ENCODE peak calls at places on chromosomes 7 and 10, in four cellular contexts. K, D, W and R are unnamed samples.

GRCh38 chr7:158579662-158580646 is 7.7 kb downstream of the PTPRN2 start:
- DNase-seq in W (no peak), D (no peak), K (no peak), R (no peak)

GRCh38 chr7:138257459-138258193 is 181.4 kb downstream of the AKR1D1 start:
- DNase-seq in K (no peak), W (no peak), D (peak; percentile 42), R (no peak)

GRCh38 chr10:44462338-44462914 is 77.5 kb upstream of the CXCL12 start:
- DNase-seq in W (peak; percentile 44), D (no peak), K (no peak), R (no peak)

GRCh38 chr10:130226012-130226411 is 89.8 kb downstream of the GLRX3 start:
- DNase-seq in D (no peak), W (no peak), K (no peak), R (no peak)

GRCh38 chr10:1290071-1290471 is 233.9 kb downstream of the WDR37 start:
- DNase-seq in D (no peak), K (no peak), W (no peak), R (no peak)

GRCh38 chr10:102632394-102633062 is 11.8 kb upstream of the TRIM8 start:
- DNase-seq in W (peak; percentile 63), D (no peak), K (peak; percentile 52), R (peak; percentile 31)

GRCh38 chr7:135274495-135275268 is 41.0 kb downstream of the STRA8 start:
- DNase-seq in D (no peak), K (peak; percentile 73), W (peak; percentile 59), R (peak; percentile 46)

GRCh38 chr7:130990178-130990832 is 256.3 kb upstream of the KLF14 start:
- DNase-seq in K (no peak), D (no peak), W (no peak), R (peak; percentile 70)

GRCh38 chr10:122267849-122268737 is 3.0 kb upstream of the BTBD16 start:
- DNase-seq in K (peak; percentile 25), W (no peak), D (peak; percentile 25), R (peak; percentile 71)

GRCh38 chr7:138602456-138602855 is 98.7 kb downstream of the SVOPL start:
- DNase-seq in W (no peak), D (no peak), K (no peak), R (no peak)

GRCh38 chr7:65902306-65902705 is 29.4 kb downstream of the VKORC1L1 start:
- DNase-seq in D (no peak), W (no peak), K (no peak), R (no peak)

GRCh38 chr10:44464503-44464902 is 79.6 kb upstream of the CXCL12 start:
- DNase-seq in W (no peak), D (no peak), K (no peak), R (no peak)

GRCh38 chr7:114414151-114415053 is at the start of gene FOXP2:
- DNase-seq in D (no peak), K (peak; percentile 48), W (no peak), R (no peak)

GRCh38 chr7:85074992-85075391 is 111.9 kb downstream of the SEMA3D start:
- DNase-seq in D (no peak), K (peak; percentile 59), W (no peak), R (no peak)

GRCh38 chr10:94122247-94122646 is 128.5 kb downstream of the PLCE1 start:
- DNase-seq in W (no peak), D (no peak), K (peak; percentile 29), R (no peak)

GRCh38 chr7:44375236-44375699 is 49.9 kb upstream of the CAMK2B start:
- DNase-seq in D (no peak), W (no peak), K (no peak), R (no peak)

GRCh38 chr7:47153076-47153475 is 428.8 kb downstream of the TNS3 start:
- DNase-seq in D (peak; percentile 63), W (no peak), K (peak; percentile 96), R (peak; percentile 44)

GRCh38 chr7:146004805-146005204 is 111.8 kb upstream of the CNTNAP2 start:
- DNase-seq in K (no peak), D (no peak), W (no peak), R (no peak)

GRCh38 chr7:105982388-105982787 is 19.3 kb downstream of the CDHR3 start:
- DNase-seq in W (no peak), K (no peak), D (no peak), R (no peak)

GRCh38 chr7:126411821-126412383 is 840.8 kb downstream of the GRM8 start:
- DNase-seq in K (no peak), D (no peak), W (no peak), R (no peak)

GRCh38 chr7:111012799-111013675 is 77.9 kb upstream of the LRRN3 start:
- DNase-seq in D (no peak), K (no peak), W (no peak), R (no peak)

GRCh38 chr7:27936244-27937102 is 196.5 kb downstream of the TAX1BP1 start:
- DNase-seq in K (peak; percentile 24), W (no peak), D (no peak), R (no peak)

GRCh38 chr10:24448351-24449009 is 239.5 kb downstream of the KIAA1217 start:
- DNase-seq in D (no peak), W (no peak), K (peak; percentile 71), R (no peak)

GRCh38 chr7:133434246-133434865 is 181.5 kb downstream of the EXOC4 start:
- DNase-seq in D (no peak), W (no peak), K (peak; percentile 49), R (no peak)

GRCh38 chr7:34034728-34035127 is 129.4 kb downstream of the BMPER start:
- DNase-seq in D (no peak), W (no peak), K (no peak), R (no peak)

GRCh38 chr10:15542817-15543216 is 171.7 kb upstream of the FAM171A1 start:
- DNase-seq in D (no peak), W (no peak), K (no peak), R (no peak)

GRCh38 chr10:110694263-110694662 is 50.1 kb downstream of the RBM20 start:
- DNase-seq in K (no peak), W (no peak), D (no peak), R (no peak)

GRCh38 chr10:125148021-125148439 is 12.3 kb downstream of the CTBP2 start:
- DNase-seq in W (no peak), D (peak; percentile 58), K (no peak), R (no peak)
- H3K4me3 ChIP-seq in W (no peak overlapping the region), D (no peak overlapping the region), K (no peak overlapping the region), R (no peak overlapping the region)

GRCh38 chr10:103687172-103687571 is 168.2 kb downstream of the SH3PXD2A start:
- DNase-seq in K (no peak), W (no peak), D (no peak), R (no peak)
- H3K4me1 ChIP-seq in K (peaks cover 10% of the 10 kb centered on the region), W (no peaks in the 10 kb centered on the region), D (no peaks in the 10 kb centered on the region), R (peaks cover 25% of the 10 kb centered on the region)

DNA sequence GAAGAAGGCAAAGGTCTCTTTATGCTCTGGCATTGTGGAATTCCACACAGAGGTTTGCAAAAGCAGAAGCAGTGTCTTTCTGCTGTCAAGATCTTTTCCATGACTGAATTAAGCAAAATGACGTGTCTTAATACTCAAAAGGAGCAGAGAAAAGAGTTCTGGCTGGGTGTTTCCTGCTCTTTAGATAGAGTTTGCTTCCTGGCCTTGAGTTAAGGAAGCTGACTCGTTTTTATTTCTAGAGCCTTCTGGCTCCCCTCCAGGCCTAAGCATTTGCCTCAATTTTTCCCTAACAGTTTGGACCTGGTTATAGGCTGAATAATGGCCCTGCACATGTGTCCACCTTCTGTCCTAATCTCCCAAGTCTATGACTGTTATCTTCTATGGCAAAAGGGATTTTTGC is 21.6 kb downstream of the TAS2R41 start:
- DNase-seq in D (no peak), K (peak; percentile 34), W (peak; percentile 47), R (peak; percentile 51)
- H3K4me3 ChIP-seq in D (no peak overlapping the region), K (no peak overlapping the region), W (no peak overlapping the region), R (no peak overlapping the region)

GRCh38 chr7:74656911-74657691 is 417 bp upstream of the GTF2I start:
- DNase-seq in K (peak; percentile 95), W (peak; percentile 99), D (peak; percentile 98), R (peak; percentile 99)

GRCh38 chr7:74655324-74655723 is 2.2 kb upstream of the GTF2I start:
- DNase-seq in K (peak; percentile 38), D (no peak), W (peak; percentile 15), R (no peak)

GRCh38 chr7:74654811-74655210 is 2.7 kb upstream of the GTF2I start:
- DNase-seq in K (no peak), D (no peak), W (peak; percentile 3), R (no peak)

GRCh38 chr7:74656421-74656910 is 1.1 kb upstream of the GTF2I start:
- DNase-seq in K (no peak), W (peak; percentile 65), D (peak; percentile 72), R (peak; percentile 65)

DNA sequence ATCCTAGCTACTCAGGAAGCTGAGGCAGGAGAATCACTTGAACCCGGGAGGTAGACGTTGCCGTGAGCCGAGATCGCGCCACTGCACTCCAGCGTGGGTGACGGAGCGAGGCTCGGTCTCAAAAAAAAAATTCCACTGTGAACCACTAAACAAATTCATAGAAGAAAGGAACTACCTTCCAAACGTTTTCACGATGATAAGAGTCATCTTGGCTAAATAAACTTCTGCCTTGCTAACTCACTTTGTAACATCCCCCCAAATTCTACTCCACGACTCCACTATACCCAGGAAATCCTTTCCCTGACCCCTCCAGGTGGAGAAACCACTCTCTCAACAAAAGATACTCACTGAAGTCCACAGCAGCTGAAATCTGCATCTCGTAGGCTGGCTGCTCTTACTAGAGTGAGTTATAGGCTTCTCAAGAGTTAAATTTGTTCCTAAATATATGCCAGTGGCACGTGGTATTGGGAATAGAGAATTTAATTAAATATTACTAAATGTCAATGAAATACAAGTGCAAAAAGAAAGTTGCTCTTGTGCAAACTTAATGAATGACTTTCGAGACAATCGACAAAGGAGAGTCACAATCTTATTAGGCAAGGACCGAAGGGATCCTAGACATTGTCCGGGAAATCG is 1.6 kb upstream of the GTF2I start:
- DNase-seq in W (peak; percentile 17), K (no peak), D (no peak), R (no peak)
- H3K4me1 ChIP-seq in W (peaks cover 1% of the 10 kb centered on the region), K (peaks cover 18% of the 10 kb centered on the region), D (peaks cover 3% of the 10 kb centered on the region), R (peaks cover 18% of the 10 kb centered on the region)

GRCh38 chr7:151167197-151167911 is at the start of gene GBX1:
- DNase-seq in K (no peak), W (no peak), D (no peak), R (no peak)
- H3K4me3 ChIP-seq in K (peak within 1 kb of the TSS; percentile 23), W (peak within 1 kb of the TSS; percentile 36), D (peak within 1 kb of the TSS; percentile 35), R (no peak within 1 kb of the TSS)

DNA sequence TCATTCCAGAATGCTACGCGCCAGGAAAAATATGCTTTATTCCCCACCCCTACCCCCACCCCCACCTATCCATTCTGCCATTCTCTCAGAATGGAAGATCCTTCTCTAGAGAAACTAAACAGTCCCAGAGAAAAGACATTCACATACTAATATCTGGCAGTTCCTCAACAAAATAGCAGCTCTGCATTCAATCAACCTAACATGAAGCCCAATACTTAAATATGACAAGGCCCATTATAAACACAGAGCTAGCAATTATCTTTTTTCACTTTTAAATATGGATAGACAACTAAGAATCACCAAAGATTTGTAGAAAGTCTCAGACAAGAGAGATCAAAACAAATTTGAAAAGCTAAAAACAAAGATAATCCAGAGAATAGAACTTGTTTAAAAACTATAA is 16.3 kb downstream of the CACUL1 start:
- DNase-seq in D (no peak), W (no peak), K (no peak), R (no peak)
- H3K4me1 ChIP-seq in D (peaks cover 9% of the 10 kb centered on the region), W (peaks cover 7% of the 10 kb centered on the region), K (peaks cover 8% of the 10 kb centered on the region), R (peaks cover 40% of the 10 kb centered on the region)